ENCODE peak calls at places on chromosomes 5 and 9, in eight cellular contexts. R is gastrocnemius medialis, K is uterus, J is esophagus muscularis mucosa, F is cardiac muscle cell, L is epithelial cell of esophagus, M is fibroblast of pulmonary artery, S is thoracic aorta. A is an unnamed sample.

GRCh38 chr9:14702200-14702599 is 9.0 kb upstream of the ZDHHC21 start:
- DNase-seq in R (no peak), K (no peak), J (no peak), F (no peak), L (no peak), M (no peak), S (no peak), A (no peak)

GRCh38 chr5:131394128-131394527 is 130.3 kb downstream of the CDC42SE2 start:
- DNase-seq in R (no peak), K (no peak), J (no peak), F (peak), L (peak), M (peak), S (no peak), A (no peak)

GRCh38 chr9:17462869-17463464 is 115.9 kb upstream of the SH3GL2 start:
- DNase-seq in R (no peak), K (peak), J (no peak), F (peak), L (peak), M (peak), S (no peak), A (peak)

GRCh38 chr5:1103505-1104326 is 8.1 kb downstream of the SLC12A7 start:
- DNase-seq in R (peak), K (peak), J (no peak), F (peak), L (no peak), M (no peak), S (no peak), A (peak)

GRCh38 chr9:91346644-91347043 is 15.1 kb downstream of the AUH start:
- DNase-seq in R (no peak), K (no peak), J (no peak), F (no peak), L (peak), M (peak), S (no peak), A (no peak)

GRCh38 chr9:75417471-75417870 is 329.2 kb downstream of the OSTF1 start:
- DNase-seq in R (no peak), K (no peak), J (no peak), F (no peak), L (no peak), M (no peak), S (no peak), A (no peak)

GRCh38 chr9:86846679-86847078 is 100.6 kb downstream of the GAS1 start:
- DNase-seq in R (no peak), K (no peak), J (no peak), F (no peak), L (no peak), M (no peak), S (no peak), A (no peak)

GRCh38 chr5:30809907-30810306 is 383.6 kb upstream of the CDH6 start:
- DNase-seq in R (no peak), K (no peak), J (no peak), F (no peak), L (no peak), M (no peak), S (no peak), A (no peak)

GRCh38 chr5:16791036-16791705 is 144.9 kb downstream of the MYO10 start:
- DNase-seq in R (no peak), K (no peak), J (no peak), F (peak), L (peak), M (peak), S (no peak), A (no peak)

GRCh38 chr9:121838757-121839669 is 187.6 kb downstream of the DAB2IP start:
- DNase-seq in R (no peak), K (peak), J (no peak), F (peak), L (no peak), M (no peak), S (no peak), A (no peak)

GRCh38 chr9:124259273-124260078 is 1.7 kb downstream of the NEK6 start:
- DNase-seq in R (no peak), K (peak), J (peak), F (peak), L (peak), M (peak), S (peak), A (peak)

GRCh38 chr9:118721923-118722322 is 647.3 kb downstream of the BRINP1 start:
- DNase-seq in R (no peak), K (no peak), J (no peak), F (no peak), L (no peak), M (no peak), S (no peak), A (no peak)

GRCh38 chr5:36029914-36030313 is 36.8 kb downstream of the UGT3A2 start:
- DNase-seq in R (no peak), K (no peak), J (peak), F (no peak), L (no peak), M (no peak), S (no peak), A (no peak)

GRCh38 chr9:128683340-128684064 is 5.5 kb upstream of the SET start:
- DNase-seq in R (no peak), K (peak), J (no peak), F (peak), L (peak), M (peak), S (no peak), A (peak)

GRCh38 chr9:125332527-125332926 is 70.9 kb downstream of the GAPVD1 start:
- DNase-seq in R (no peak), K (no peak), J (no peak), F (no peak), L (no peak), M (no peak), S (no peak), A (no peak)

GRCh38 chr5:11110128-11110527 is 349.1 kb upstream of the DAP start:
- DNase-seq in R (no peak), K (no peak), J (no peak), F (no peak), L (no peak), M (no peak), S (no peak), A (no peak)

GRCh38 chr9:106084702-106085101 is 390.4 kb downstream of the TMEM38B start:
- DNase-seq in R (no peak), K (no peak), J (no peak), F (no peak), L (no peak), M (no peak), S (no peak), A (no peak)

GRCh38 chr5:100110497-100110896 is 424.7 kb upstream of the FAM174A start:
- DNase-seq in R (no peak), K (no peak), J (no peak), F (no peak), L (peak), M (no peak), S (no peak), A (no peak)

GRCh38 chr9:133632806-133633680 is 3.1 kb upstream of the DBH start:
- DNase-seq in R (no peak), K (no peak), J (no peak), F (no peak), L (no peak), M (no peak), S (no peak), A (no peak)

GRCh38 chr5:17184596-17184995 is 32.8 kb upstream of the BASP1 start:
- DNase-seq in R (no peak), K (no peak), J (no peak), F (peak), L (no peak), M (peak), S (no peak), A (no peak)

GRCh38 chr5:67636091-67636490 is 439.5 kb upstream of the CD180 start:
- DNase-seq in R (peak), K (peak), J (no peak), F (peak), L (no peak), M (peak), S (no peak), A (peak)

GRCh38 chr5:16457451-16457850 is 8.1 kb downstream of the ZNF622 start:
- DNase-seq in R (no peak), K (no peak), J (no peak), F (no peak), L (no peak), M (no peak), S (no peak), A (no peak)

GRCh38 chr5:35557199-35557598 is 60.5 kb upstream of the SPEF2 start:
- DNase-seq in R (no peak), K (no peak), J (no peak), F (no peak), L (no peak), M (no peak), S (no peak), A (no peak)

GRCh38 chr9:107471562-107471961 is 18.0 kb downstream of the KLF4 start:
- DNase-seq in R (no peak), K (no peak), J (no peak), F (no peak), L (no peak), M (no peak), S (no peak), A (no peak)

GRCh38 chr9:80866121-80866520 is 823.2 kb downstream of the TLE1 start:
- DNase-seq in R (no peak), K (no peak), J (no peak), F (no peak), L (peak), M (no peak), S (no peak), A (no peak)

GRCh38 chr5:88659529-88660325 is 223.3 kb downstream of the MEF2C start:
- DNase-seq in R (no peak), K (no peak), J (peak), F (no peak), L (no peak), M (no peak), S (no peak), A (no peak)

GRCh38 chr5:53211799-53212198 is 102.2 kb upstream of the MOCS2 start:
- DNase-seq in R (no peak), K (no peak), J (no peak), F (peak), L (peak), M (peak), S (no peak), A (no peak)

GRCh38 chr5:89265511-89266169 is 382.7 kb upstream of the MEF2C start:
- DNase-seq in R (no peak), K (no peak), J (no peak), F (peak), L (peak), M (peak), S (no peak), A (no peak)

GRCh38 chr5:65062684-65063083 is 294.0 kb downstream of the CWC27 start:
- DNase-seq in R (peak), K (peak), J (peak), F (peak), L (peak), M (peak), S (peak), A (peak)

GRCh38 chr5:35335752-35336151 is 105.5 kb upstream of the PRLR start:
- DNase-seq in R (no peak), K (no peak), J (no peak), F (no peak), L (no peak), M (no peak), S (no peak), A (no peak)

GRCh38 chr9:77014597-77015263 is 4.7 kb upstream of the FOXB2 start:
- DNase-seq in R (no peak), K (no peak), J (peak), F (no peak), L (no peak), M (no peak), S (no peak), A (no peak)

GRCh38 chr5:59583151-59583809 is 310.2 kb downstream of the PDE4D start:
- DNase-seq in R (no peak), K (no peak), J (no peak), F (peak), L (no peak), M (peak), S (no peak), A (no peak)

GRCh38 chr5:107743357-107744000 is 72.7 kb upstream of the EFNA5 start:
- DNase-seq in R (no peak), K (no peak), J (no peak), F (no peak), L (peak), M (peak), S (no peak), A (no peak)

GRCh38 chr9:112009656-112010055 is 113.0 kb downstream of the UGCG start:
- DNase-seq in R (no peak), K (no peak), J (no peak), F (peak), L (peak), M (peak), S (no peak), A (no peak)

GRCh38 chr5:151646334-151646733 is 40.4 kb downstream of the SPARC start:
- DNase-seq in R (no peak), K (no peak), J (no peak), F (no peak), L (peak), M (no peak), S (no peak), A (no peak)

GRCh38 chr5:67413749-67414148 is 217.2 kb upstream of the CD180 start:
- DNase-seq in R (no peak), K (no peak), J (no peak), F (no peak), L (no peak), M (no peak), S (no peak), A (no peak)

DNA sequence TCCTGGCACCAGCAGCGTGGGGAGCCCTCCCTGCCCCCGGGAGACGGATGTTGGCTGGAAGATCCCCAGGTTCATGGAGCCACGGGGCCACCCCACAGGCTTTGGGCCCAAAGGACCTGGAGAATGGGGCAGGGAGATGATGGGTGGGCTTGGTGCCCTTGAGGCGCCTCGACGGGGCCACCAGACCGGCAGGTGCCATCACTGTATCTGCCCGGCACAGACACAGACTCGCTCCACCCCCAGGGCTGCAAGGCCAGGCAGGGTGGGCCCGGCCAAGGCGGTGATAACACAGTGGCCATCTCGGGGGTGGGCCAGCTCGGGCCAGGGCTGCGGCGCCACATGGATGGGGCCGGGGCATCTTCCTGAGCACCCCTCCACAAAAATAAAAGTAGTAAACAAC is 35.0 kb upstream of the EGFL7 start:
- DNase-seq in R (no peak), K (no peak), J (no peak), F (no peak), L (no peak), M (no peak), S (no peak), A (no peak)
- TF ChIP-seq CTCF in R (no peak), K (no peak), J (no peak), F (no peak), L (no peak), M (no peak), S (no peak), A (no peak)

DNA sequence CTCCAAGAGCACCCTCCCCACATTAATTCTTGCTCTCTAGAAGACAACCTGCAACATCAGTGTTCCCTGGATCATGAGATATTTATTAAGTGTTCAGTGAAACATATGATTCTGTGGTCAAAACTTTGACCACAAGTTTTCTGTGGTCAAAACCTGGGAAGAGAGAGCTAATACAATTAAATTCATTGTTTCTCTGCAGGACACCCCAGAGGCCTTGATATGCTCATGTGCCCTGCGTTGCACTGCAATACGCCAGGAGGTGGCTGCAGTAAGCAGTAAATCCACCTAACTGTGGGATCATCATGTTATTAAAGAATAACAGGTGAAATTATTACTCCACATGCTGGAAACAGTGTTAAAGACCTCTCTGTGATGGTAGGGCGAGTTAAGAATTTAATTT is 109.3 kb upstream of the SPDL1 start:
- DNase-seq in R (no peak), K (no peak), J (no peak), F (peak), L (no peak), M (no peak), S (no peak), A (no peak)
- TF ChIP-seq CTCF in R (no peak), K (no peak), J (no peak), F (no peak), L (no peak), M (no peak), S (no peak), A (no peak)

GRCh38 chr5:68883441-68883840 is 210.4 kb upstream of the SLC30A5 start:
- DNase-seq in R (no peak), K (no peak), J (no peak), F (no peak), L (no peak), M (no peak), S (no peak), A (no peak)

GRCh38 chr5:68886814-68887213 is 207.0 kb upstream of the SLC30A5 start:
- DNase-seq in R (no peak), K (no peak), J (no peak), F (no peak), L (no peak), M (no peak), S (no peak), A (no peak)

GRCh38 chr5:68884144-68884754 is 209.6 kb upstream of the SLC30A5 start:
- DNase-seq in R (no peak), K (no peak), J (no peak), F (no peak), L (no peak), M (no peak), S (no peak), A (no peak)

DNA sequence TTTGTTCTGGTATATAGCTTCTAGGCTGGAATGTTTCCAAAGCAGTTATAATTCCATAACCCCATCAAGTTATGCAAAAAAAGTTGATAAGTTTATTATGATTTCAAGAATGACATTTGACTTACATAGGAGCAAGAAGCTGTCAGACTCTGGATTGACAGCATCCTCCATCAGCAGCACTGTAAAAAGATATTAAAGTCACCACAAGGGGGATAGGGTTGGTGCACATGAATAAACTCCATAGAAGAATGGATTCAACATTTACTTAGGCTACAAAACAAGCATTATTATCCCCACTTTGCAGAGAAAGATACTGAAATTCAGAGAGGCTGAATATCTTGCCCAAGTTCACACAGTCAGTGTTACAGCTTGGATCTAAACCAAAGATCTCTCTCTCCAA is 208.9 kb upstream of the SLC30A5 start:
- DNase-seq in R (no peak), K (no peak), J (no peak), F (peak), L (peak), M (peak), S (no peak), A (no peak)
- TF ChIP-seq CTCF in R (no peak), K (peak), J (no peak), F (peak), L (peak), M (peak), S (no peak), A (no peak)

DNA sequence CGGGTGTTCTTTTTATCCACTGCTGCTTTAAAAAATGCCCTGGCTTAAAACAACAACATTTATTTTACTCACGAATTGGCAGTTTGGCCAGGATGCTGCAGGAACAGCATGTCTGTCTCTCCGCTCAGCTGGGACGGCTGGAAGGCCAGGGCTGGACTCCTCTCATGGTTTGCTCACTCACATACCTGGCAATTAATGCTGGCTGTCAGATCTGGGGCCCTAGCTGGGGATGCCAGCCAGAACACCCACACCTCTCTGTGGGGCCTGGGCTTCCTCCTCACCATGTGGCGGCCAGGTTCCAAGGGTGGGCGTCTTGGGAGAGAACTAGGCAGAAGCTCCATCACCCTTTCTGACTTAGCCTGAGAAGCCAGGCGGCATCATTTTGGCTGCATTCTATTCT is 189.1 kb upstream of the IL12B start:
- DNase-seq in R (no peak), K (no peak), J (no peak), F (no peak), L (no peak), M (no peak), S (no peak), A (no peak)
- TF ChIP-seq CTCF in R (no peak), K (no peak), J (no peak), F (no peak), L (no peak), M (no peak), S (no peak), A (no peak)

DNA sequence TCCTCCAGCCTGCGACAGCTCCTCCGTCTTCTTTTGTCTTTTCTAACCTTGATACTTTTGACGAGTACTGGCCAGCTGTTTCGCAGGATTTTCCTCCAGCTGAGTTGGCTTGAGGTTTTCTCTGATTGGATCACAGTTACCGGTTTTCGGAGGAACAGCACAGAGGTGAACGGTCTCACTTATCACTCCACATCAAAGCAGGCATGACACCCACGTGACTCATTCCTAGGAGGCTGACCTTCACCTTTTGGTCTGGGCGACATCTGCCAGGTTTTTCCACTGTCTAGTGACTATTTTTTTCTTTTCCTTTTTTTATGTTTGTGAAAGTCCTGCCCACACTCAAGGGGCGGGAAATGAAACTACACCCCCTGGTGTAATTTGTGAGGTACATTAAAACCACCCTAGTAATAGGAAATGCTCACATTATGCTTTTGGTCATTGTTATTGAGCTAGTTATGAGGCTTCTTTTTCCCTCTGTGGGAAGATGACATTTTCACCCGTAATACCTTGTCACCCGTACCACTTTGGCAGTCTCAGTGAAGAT is 319.2 kb downstream of the GADD45G start:
- DNase-seq in R (no peak), K (no peak), J (no peak), F (no peak), L (no peak), M (no peak), S (no peak), A (no peak)
- TF ChIP-seq CTCF in R (no peak), K (peak), J (peak), F (no peak), L (no peak), M (no peak), S (no peak), A (no peak)

A was measured in tibial nerve.